ENCODE peak calls at places on chromosomes 16 and 17, in ten cellular contexts. One of them, this sample, is unnamed.

GRCh38 chr16:85366031-85366763 is 246.9 kb upstream of the GSE1 start:
- DNase-seq in psoas muscle: no peak
- DNase-seq in CD4-positive, alpha-beta memory T cell: no peak
- DNase-seq in A549: no peak
- DNase-seq in GM12878: no peak
- DNase-seq in breast epithelium: no peak
- DNase-seq in heart left ventricle: no peak
- DNase-seq in neuronal stem cell: no peak
- DNase-seq in colonic mucosa: no peak
- DNase-seq in fibroblast of lung: peak; percentile 44
- DNase-seq in this sample: no peak

GRCh38 chr16:57106767-57107166 is 14.4 kb downstream of the CPNE2 start:
- DNase-seq in psoas muscle: peak; percentile 42
- DNase-seq in CD4-positive, alpha-beta memory T cell: no peak
- DNase-seq in A549: no peak
- DNase-seq in GM12878: no peak
- DNase-seq in breast epithelium: no peak
- DNase-seq in heart left ventricle: peak; percentile 74
- DNase-seq in neuronal stem cell: no peak
- DNase-seq in colonic mucosa: no peak
- DNase-seq in fibroblast of lung: no peak
- DNase-seq in this sample: no peak

GRCh38 chr16:85018529-85019236 is 7.3 kb upstream of the ZDHHC7 start:
- DNase-seq in psoas muscle: no peak
- DNase-seq in CD4-positive, alpha-beta memory T cell: no peak
- DNase-seq in A549: no peak
- DNase-seq in GM12878: no peak
- DNase-seq in breast epithelium: no peak
- DNase-seq in heart left ventricle: no peak
- DNase-seq in neuronal stem cell: no peak
- DNase-seq in colonic mucosa: no peak
- DNase-seq in fibroblast of lung: no peak
- DNase-seq in this sample: peak; percentile 77

GRCh38 chr17:38510424-38511125 is 82.3 kb downstream of the ARHGAP23 start:
- DNase-seq in psoas muscle: no peak
- DNase-seq in CD4-positive, alpha-beta memory T cell: no peak
- DNase-seq in A549: no peak
- DNase-seq in GM12878: no peak
- DNase-seq in breast epithelium: no peak
- DNase-seq in heart left ventricle: no peak
- DNase-seq in neuronal stem cell: peak; percentile 61
- DNase-seq in colonic mucosa: no peak
- DNase-seq in fibroblast of lung: peak; percentile 46
- DNase-seq in this sample: peak; percentile 79

GRCh38 chr16:12901204-12901596 is 198 bp upstream of the SHISA9 start:
- DNase-seq in psoas muscle: no peak
- DNase-seq in CD4-positive, alpha-beta memory T cell: no peak
- DNase-seq in A549: no peak
- DNase-seq in GM12878: no peak
- DNase-seq in breast epithelium: no peak
- DNase-seq in heart left ventricle: no peak
- DNase-seq in neuronal stem cell: peak; percentile 79
- DNase-seq in colonic mucosa: no peak
- DNase-seq in fibroblast of lung: no peak
- DNase-seq in this sample: peak; percentile 37

GRCh38 chr17:2043785-2044184 is 2.0 kb downstream of the OVCA2 start:
- DNase-seq in psoas muscle: no peak
- DNase-seq in CD4-positive, alpha-beta memory T cell: no peak
- DNase-seq in A549: peak; percentile 50
- DNase-seq in GM12878: no peak
- DNase-seq in breast epithelium: no peak
- DNase-seq in heart left ventricle: no peak
- DNase-seq in neuronal stem cell: no peak
- DNase-seq in colonic mucosa: no peak
- DNase-seq in fibroblast of lung: peak; percentile 57
- DNase-seq in this sample: no peak

GRCh38 chr16:88681084-88681680 is 5.1 kb downstream of the SNAI3 start:
- DNase-seq in psoas muscle: no peak
- DNase-seq in CD4-positive, alpha-beta memory T cell: peak; percentile 55
- DNase-seq in A549: peak; percentile 62
- DNase-seq in GM12878: no peak
- DNase-seq in breast epithelium: no peak
- DNase-seq in heart left ventricle: no peak
- DNase-seq in neuronal stem cell: no peak
- DNase-seq in colonic mucosa: peak; percentile 61
- DNase-seq in fibroblast of lung: no peak
- DNase-seq in this sample: peak; percentile 80

GRCh38 chr17:66429680-66430079 is 127.3 kb downstream of the PRKCA start:
- DNase-seq in psoas muscle: no peak
- DNase-seq in CD4-positive, alpha-beta memory T cell: no peak
- DNase-seq in A549: no peak
- DNase-seq in GM12878: no peak
- DNase-seq in breast epithelium: no peak
- DNase-seq in heart left ventricle: no peak
- DNase-seq in neuronal stem cell: no peak
- DNase-seq in colonic mucosa: no peak
- DNase-seq in fibroblast of lung: no peak
- DNase-seq in this sample: no peak

GRCh38 chr17:7466318-7466643 is 13.2 kb downstream of the ZBTB4 start:
- DNase-seq in psoas muscle: no peak
- DNase-seq in CD4-positive, alpha-beta memory T cell: no peak
- DNase-seq in A549: no peak
- DNase-seq in GM12878: no peak
- DNase-seq in breast epithelium: no peak
- DNase-seq in heart left ventricle: no peak
- DNase-seq in neuronal stem cell: no peak
- DNase-seq in colonic mucosa: no peak
- DNase-seq in fibroblast of lung: no peak
- DNase-seq in this sample: no peak

GRCh38 chr16:84925092-84925772 is 86.1 kb downstream of the ZDHHC7 start:
- DNase-seq in psoas muscle: peak; percentile 74
- DNase-seq in CD4-positive, alpha-beta memory T cell: peak; percentile 55
- DNase-seq in A549: peak; percentile 48
- DNase-seq in GM12878: no peak
- DNase-seq in breast epithelium: no peak
- DNase-seq in heart left ventricle: peak; percentile 64
- DNase-seq in neuronal stem cell: no peak
- DNase-seq in colonic mucosa: peak; percentile 78
- DNase-seq in fibroblast of lung: no peak
- DNase-seq in this sample: peak; percentile 69

GRCh38 chr17:34252138-34252889 is 2.8 kb upstream of the CCL2 start:
- DNase-seq in psoas muscle: peak; percentile 93
- DNase-seq in CD4-positive, alpha-beta memory T cell: no peak
- DNase-seq in A549: peak; percentile 84
- DNase-seq in GM12878: peak; percentile 7
- DNase-seq in breast epithelium: peak; percentile 88
- DNase-seq in heart left ventricle: peak; percentile 98
- DNase-seq in neuronal stem cell: no peak
- DNase-seq in colonic mucosa: peak; percentile 73
- DNase-seq in fibroblast of lung: peak; percentile 80
- DNase-seq in this sample: peak; percentile 79

GRCh38 chr16:72924918-72925630 is 122.9 kb downstream of the ZFHX3 start:
- DNase-seq in psoas muscle: no peak
- DNase-seq in CD4-positive, alpha-beta memory T cell: no peak
- DNase-seq in A549: no peak
- DNase-seq in GM12878: no peak
- DNase-seq in breast epithelium: peak; percentile 63
- DNase-seq in heart left ventricle: no peak
- DNase-seq in neuronal stem cell: no peak
- DNase-seq in colonic mucosa: no peak
- DNase-seq in fibroblast of lung: no peak
- DNase-seq in this sample: peak; percentile 69

GRCh38 chr16:75580-76501 is 2.2 kb upstream of the MPG start:
- DNase-seq in psoas muscle: peak; percentile 85
- DNase-seq in CD4-positive, alpha-beta memory T cell: no peak
- DNase-seq in A549: no peak
- DNase-seq in GM12878: no peak
- DNase-seq in breast epithelium: peak; percentile 76
- DNase-seq in heart left ventricle: peak; percentile 84
- DNase-seq in neuronal stem cell: no peak
- DNase-seq in colonic mucosa: peak; percentile 63
- DNase-seq in fibroblast of lung: peak; percentile 93
- DNase-seq in this sample: peak; percentile 69

GRCh38 chr17:45733781-45734180 is 50.3 kb upstream of the CRHR1 start:
- DNase-seq in psoas muscle: no peak
- DNase-seq in CD4-positive, alpha-beta memory T cell: no peak
- DNase-seq in A549: no peak
- DNase-seq in GM12878: no peak
- DNase-seq in breast epithelium: no peak
- DNase-seq in heart left ventricle: no peak
- DNase-seq in neuronal stem cell: no peak
- DNase-seq in colonic mucosa: no peak
- DNase-seq in fibroblast of lung: no peak
- DNase-seq in this sample: no peak

GRCh38 chr17:80454557-80455327 is 21.7 kb downstream of the NPTX1 start:
- DNase-seq in psoas muscle: peak; percentile 97
- DNase-seq in CD4-positive, alpha-beta memory T cell: peak; percentile 95
- DNase-seq in A549: peak; percentile 98
- DNase-seq in GM12878: peak; percentile 84
- DNase-seq in breast epithelium: peak; percentile 97
- DNase-seq in heart left ventricle: peak; percentile 98
- DNase-seq in neuronal stem cell: peak; percentile 92
- DNase-seq in colonic mucosa: peak; percentile 96
- DNase-seq in fibroblast of lung: peak; percentile 96
- DNase-seq in this sample: peak; percentile 96

GRCh38 chr17:80456465-80457235 is 19.8 kb downstream of the NPTX1 start:
- DNase-seq in psoas muscle: peak; percentile 79
- DNase-seq in CD4-positive, alpha-beta memory T cell: no peak
- DNase-seq in A549: no peak
- DNase-seq in GM12878: no peak
- DNase-seq in breast epithelium: no peak
- DNase-seq in heart left ventricle: peak; percentile 63
- DNase-seq in neuronal stem cell: no peak
- DNase-seq in colonic mucosa: no peak
- DNase-seq in fibroblast of lung: peak; percentile 21
- DNase-seq in this sample: no peak

GRCh38 chr17:80455328-80455710 is 21.1 kb downstream of the NPTX1 start:
- DNase-seq in psoas muscle: peak; percentile 71
- DNase-seq in CD4-positive, alpha-beta memory T cell: no peak
- DNase-seq in A549: no peak
- DNase-seq in GM12878: no peak
- DNase-seq in breast epithelium: peak; percentile 63
- DNase-seq in heart left ventricle: peak; percentile 71
- DNase-seq in neuronal stem cell: no peak
- DNase-seq in colonic mucosa: no peak
- DNase-seq in fibroblast of lung: no peak
- DNase-seq in this sample: no peak

GRCh38 chr17:80457236-80457856 is 19.1 kb downstream of the NPTX1 start:
- DNase-seq in psoas muscle: no peak
- DNase-seq in CD4-positive, alpha-beta memory T cell: no peak
- DNase-seq in A549: no peak
- DNase-seq in GM12878: no peak
- DNase-seq in breast epithelium: no peak
- DNase-seq in heart left ventricle: no peak
- DNase-seq in neuronal stem cell: no peak
- DNase-seq in colonic mucosa: no peak
- DNase-seq in fibroblast of lung: no peak
- DNase-seq in this sample: no peak

DNA sequence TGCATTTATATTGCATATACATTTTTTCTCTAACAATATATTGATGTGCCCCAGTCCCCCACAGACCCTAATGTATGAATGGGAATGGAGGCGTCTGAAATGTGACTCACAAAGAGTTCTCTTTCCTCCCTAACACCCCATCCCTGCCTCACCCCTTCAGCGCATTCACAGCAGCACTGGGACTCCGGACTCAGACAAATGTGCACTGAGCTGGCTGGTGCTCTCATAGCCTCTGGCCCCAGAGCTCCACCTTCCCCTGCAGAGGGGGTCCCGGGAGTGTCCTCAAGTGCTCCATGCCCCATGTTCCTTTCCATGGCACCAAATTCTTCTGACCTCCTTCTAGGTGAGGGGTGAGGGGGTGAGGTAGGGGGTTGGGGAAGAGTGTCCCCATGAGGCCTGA is 20.6 kb downstream of the NPTX1 start:
- DNase-seq in psoas muscle: no peak
- DNase-seq in CD4-positive, alpha-beta memory T cell: no peak
- DNase-seq in A549: no peak
- DNase-seq in GM12878: no peak
- DNase-seq in breast epithelium: no peak
- DNase-seq in heart left ventricle: no peak
- DNase-seq in neuronal stem cell: no peak
- DNase-seq in colonic mucosa: no peak
- DNase-seq in fibroblast of lung: no peak
- DNase-seq in this sample: no peak
- H3K27ac ChIP-seq in psoas muscle: peak overlapping the region; percentile 98
- H3K27ac ChIP-seq in CD4-positive, alpha-beta memory T cell: peak overlapping the region; percentile 93
- H3K27ac ChIP-seq in A549: peak overlapping the region; percentile 99
- H3K27ac ChIP-seq in GM12878: no peak overlapping the region
- H3K27ac ChIP-seq in breast epithelium: peak overlapping the region; percentile 96
- H3K27ac ChIP-seq in heart left ventricle: peak overlapping the region; percentile 98
- H3K27ac ChIP-seq in neuronal stem cell: no peak overlapping the region
- H3K27ac ChIP-seq in colonic mucosa: peak overlapping the region; percentile 98
- H3K27ac ChIP-seq in fibroblast of lung: no peak overlapping the region
- H3K27ac ChIP-seq in this sample: no peak overlapping the region

DNA sequence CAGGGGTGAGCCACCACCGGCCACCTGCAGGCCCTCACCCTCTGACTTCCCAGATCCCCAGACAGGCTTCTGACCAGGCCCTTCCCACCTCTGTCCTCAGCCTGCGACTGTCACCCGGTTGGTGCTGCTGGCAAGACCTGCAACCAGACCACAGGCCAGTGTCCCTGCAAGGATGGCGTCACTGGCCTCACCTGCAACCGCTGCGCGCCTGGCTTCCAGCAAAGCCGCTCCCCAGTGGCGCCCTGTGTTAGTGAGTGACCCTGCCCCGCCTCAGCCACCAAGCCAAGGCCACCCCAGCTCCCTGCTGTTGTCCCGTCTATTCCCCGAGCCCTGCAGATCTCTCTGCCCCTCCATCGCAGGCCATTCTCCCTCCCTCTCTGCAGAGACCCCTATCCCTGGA is 1.8 kb downstream of the NTN3 start:
- DNase-seq in psoas muscle: no peak
- DNase-seq in CD4-positive, alpha-beta memory T cell: no peak
- DNase-seq in A549: no peak
- DNase-seq in GM12878: no peak
- DNase-seq in breast epithelium: no peak
- DNase-seq in heart left ventricle: no peak
- DNase-seq in neuronal stem cell: no peak
- DNase-seq in colonic mucosa: no peak
- DNase-seq in fibroblast of lung: no peak
- DNase-seq in this sample: no peak
- H3K4me1 ChIP-seq in psoas muscle: peaks cover 35% of the 10 kb centered on the region
- H3K4me1 ChIP-seq in CD4-positive, alpha-beta memory T cell: peaks cover 41% of the 10 kb centered on the region
- H3K4me1 ChIP-seq in A549: peaks cover 41% of the 10 kb centered on the region
- H3K4me1 ChIP-seq in GM12878: peaks cover 20% of the 10 kb centered on the region
- H3K4me1 ChIP-seq in breast epithelium: peaks cover 18% of the 10 kb centered on the region
- H3K4me1 ChIP-seq in heart left ventricle: peaks cover 57% of the 10 kb centered on the region
- H3K4me1 ChIP-seq in neuronal stem cell: peaks cover 35% of the 10 kb centered on the region
- H3K4me1 ChIP-seq in colonic mucosa: peaks cover 17% of the 10 kb centered on the region
- H3K4me1 ChIP-seq in fibroblast of lung: peaks cover 16% of the 10 kb centered on the region
- H3K4me1 ChIP-seq in this sample: peaks cover 42% of the 10 kb centered on the region

GRCh38 chr16:3945751-3946603 is 65.5 kb upstream of the CREBBP start:
- DNase-seq in psoas muscle: peak; percentile 43
- DNase-seq in CD4-positive, alpha-beta memory T cell: no peak
- DNase-seq in A549: peak; percentile 71
- DNase-seq in GM12878: no peak
- DNase-seq in breast epithelium: peak; percentile 67
- DNase-seq in heart left ventricle: peak; percentile 64
- DNase-seq in neuronal stem cell: no peak
- DNase-seq in colonic mucosa: no peak
- DNase-seq in fibroblast of lung: peak; percentile 97
- DNase-seq in this sample: no peak
- H3K27ac ChIP-seq in psoas muscle: no peak overlapping the region
- H3K27ac ChIP-seq in CD4-positive, alpha-beta memory T cell: no peak overlapping the region
- H3K27ac ChIP-seq in A549: peak overlapping the region; percentile 77
- H3K27ac ChIP-seq in GM12878: no peak overlapping the region
- H3K27ac ChIP-seq in breast epithelium: no peak overlapping the region
- H3K27ac ChIP-seq in heart left ventricle: no peak overlapping the region
- H3K27ac ChIP-seq in neuronal stem cell: no peak overlapping the region
- H3K27ac ChIP-seq in colonic mucosa: no peak overlapping the region
- H3K27ac ChIP-seq in fibroblast of lung: peak overlapping the region; percentile 75
- H3K27ac ChIP-seq in this sample: no peak overlapping the region

GRCh38 chr16:78656887-78657286 is 557.4 kb downstream of the WWOX start:
- DNase-seq in psoas muscle: no peak
- DNase-seq in CD4-positive, alpha-beta memory T cell: no peak
- DNase-seq in A549: no peak
- DNase-seq in GM12878: no peak
- DNase-seq in breast epithelium: no peak
- DNase-seq in heart left ventricle: no peak
- DNase-seq in neuronal stem cell: no peak
- DNase-seq in colonic mucosa: no peak
- DNase-seq in fibroblast of lung: no peak
- DNase-seq in this sample: no peak
- H3K4me1 ChIP-seq in psoas muscle: peaks cover 7% of the 10 kb centered on the region
- H3K4me1 ChIP-seq in CD4-positive, alpha-beta memory T cell: no peaks in the 10 kb centered on the region
- H3K4me1 ChIP-seq in A549: no peaks in the 10 kb centered on the region
- H3K4me1 ChIP-seq in GM12878: no peaks in the 10 kb centered on the region
- H3K4me1 ChIP-seq in breast epithelium: no peaks in the 10 kb centered on the region
- H3K4me1 ChIP-seq in heart left ventricle: no peaks in the 10 kb centered on the region
- H3K4me1 ChIP-seq in neuronal stem cell: no peaks in the 10 kb centered on the region
- H3K4me1 ChIP-seq in colonic mucosa: no peaks in the 10 kb centered on the region
- H3K4me1 ChIP-seq in fibroblast of lung: no peaks in the 10 kb centered on the region
- H3K4me1 ChIP-seq in this sample: peaks cover 8% of the 10 kb centered on the region

This sample was measured in pancreas.